ENCODE peak calls at places on chromosomes 7 and 10, in five cellular contexts. Z is dorsolateral prefrontal cortex, M is Caco-2, E is endothelial cell, G is mammary epithelial cell. N is an unnamed sample.

GRCh38 chr10:102595293-102595692 is 49.0 kb upstream of the TRIM8 start:
- DNase-seq in E (no peak), M (no peak), G (no peak), Z (peak), N (no peak)

GRCh38 chr7:114711244-114711643 is 210.7 kb upstream of the MDFIC start:
- DNase-seq in Z (no peak), E (no peak), M (no peak), G (no peak), N (no peak)

GRCh38 chr7:37489703-37490102 is 41.0 kb upstream of the ELMO1 start:
- DNase-seq in G (no peak), E (no peak), M (no peak), Z (no peak), N (no peak)

GRCh38 chr10:80553436-80553835 is 15.7 kb downstream of the SH2D4B start:
- DNase-seq in Z (no peak), M (no peak), E (no peak), G (no peak), N (no peak)

GRCh38 chr7:130418306-130418705 is 22.5 kb downstream of the CEP41 start:
- DNase-seq in E (no peak), Z (no peak), M (no peak), G (peak), N (no peak)

GRCh38 chr7:23093111-23093510 is 12.5 kb upstream of the KLHL7 start:
- DNase-seq in E (no peak), Z (no peak), G (peak), M (no peak), N (no peak)

GRCh38 chr10:132517951-132518521 is 19.6 kb upstream of the INPP5A start:
- DNase-seq in Z (no peak), M (peak), G (no peak), E (no peak), N (no peak)

GRCh38 chr10:61863981-61864380 is 37.5 kb upstream of the ARID5B start:
- DNase-seq in M (no peak), G (no peak), Z (no peak), E (no peak), N (no peak)

GRCh38 chr10:75293456-75293840 is 57.7 kb upstream of the COMTD1 start:
- DNase-seq in Z (no peak), M (no peak), E (no peak), G (no peak), N (no peak)

GRCh38 chr10:70034252-70034651 is 18.4 kb upstream of the MACROH2A2 start:
- DNase-seq in M (no peak), Z (no peak), E (no peak), G (no peak), N (no peak)

GRCh38 chr10:77486511-77486910 is 151.1 kb downstream of the KCNMA1 start:
- DNase-seq in Z (no peak), M (no peak), E (no peak), G (no peak), N (no peak)

GRCh38 chr7:137925754-137926153 is 76.1 kb downstream of the CREB3L2 start:
- DNase-seq in Z (no peak), G (no peak), M (no peak), E (no peak), N (no peak)

GRCh38 chr7:2233876-2234275 is 1.1 kb upstream of the MAD1L1 start:
- DNase-seq in G (no peak), Z (no peak), E (no peak), M (no peak), N (no peak)

GRCh38 chr7:115087437-115087836 is 165.5 kb downstream of the MDFIC start:
- DNase-seq in M (no peak), G (peak), Z (no peak), E (no peak), N (no peak)

GRCh38 chr10:35573786-35574185 is 31.4 kb upstream of the GJD4 start:
- DNase-seq in G (no peak), Z (no peak), E (no peak), M (no peak), N (no peak)

GRCh38 chr10:76324283-76324682 is 892.9 kb downstream of the LRMDA start:
- DNase-seq in G (no peak), E (no peak), Z (no peak), M (no peak), N (no peak)

GRCh38 chr10:6778992-6779701 is 199.1 kb upstream of the PRKCQ start:
- DNase-seq in M (no peak), Z (peak), G (peak), E (no peak), N (no peak)

GRCh38 chr10:116271593-116272496 is 1.2 kb downstream of the GFRA1 start:
- DNase-seq in M (no peak), Z (no peak), G (no peak), E (peak), N (peak)

GRCh38 chr10:71068811-71069411 is 143.5 kb upstream of the UNC5B start:
- DNase-seq in E (no peak), Z (peak), G (peak), M (no peak), N (no peak)

GRCh38 chr7:26265061-26265460 is 26.6 kb upstream of the SNX10 start:
- DNase-seq in E (no peak), G (peak), Z (no peak), M (no peak), N (peak)

GRCh38 chr10:112345743-112346142 is 28.2 kb upstream of the ACSL5 start:
- DNase-seq in Z (no peak), E (no peak), M (no peak), G (no peak), N (no peak)

GRCh38 chr10:72738476-72738875 is 46.5 kb downstream of the MCU start:
- DNase-seq in G (no peak), E (no peak), Z (no peak), M (no peak), N (no peak)

GRCh38 chr10:77264107-77264506 is 373.5 kb downstream of the KCNMA1 start:
- DNase-seq in M (no peak), Z (no peak), G (no peak), E (no peak), N (peak)

GRCh38 chr7:129853661-129854268 is 99.0 kb downstream of the UBE2H start:
- DNase-seq in G (peak), Z (no peak), E (no peak), M (no peak), N (no peak)

GRCh38 chr10:123331438-123331837 is 177.2 kb downstream of the BUB3 start:
- DNase-seq in E (no peak), Z (peak), M (no peak), G (peak), N (no peak)

GRCh38 chr10:73465978-73466709 is 29.7 kb downstream of the PPP3CB start:
- DNase-seq in E (no peak), Z (no peak), G (no peak), M (no peak), N (no peak)

GRCh38 chr10:36606234-36606839 is 519.1 kb upstream of the ANKRD30A start:
- DNase-seq in Z (no peak), E (no peak), G (no peak), M (no peak), N (no peak)

GRCh38 chr7:15007507-15007906 is 105.0 kb upstream of the DGKB start:
- DNase-seq in M (no peak), E (peak), G (peak), Z (no peak), N (no peak)

GRCh38 chr7:386385-386784 is 96.4 kb downstream of the FOXL3 start:
- DNase-seq in G (no peak), E (no peak), M (no peak), Z (no peak), N (no peak)

GRCh38 chr7:80508440-80508839 is 3.4 kb downstream of the GNAT3 start:
- DNase-seq in G (no peak), Z (no peak), E (no peak), M (no peak), N (no peak)

GRCh38 chr10:549391-549790 is 140.1 kb downstream of the DIP2C start:
- DNase-seq in G (no peak), M (no peak), Z (no peak), E (no peak), N (no peak)

GRCh38 chr7:4613855-4614548 is 68.1 kb upstream of the FOXK1 start:
- DNase-seq in E (no peak), M (no peak), G (peak), Z (no peak), N (no peak)

GRCh38 chr10:102118867-102119266 is 1.3 kb downstream of the LDB1 start:
- DNase-seq in Z (peak), G (no peak), E (no peak), M (no peak), N (peak)

GRCh38 chr10:13890233-13890616 is 303.5 kb downstream of the PRPF18 start:
- DNase-seq in Z (no peak), G (no peak), E (no peak), M (no peak), N (no peak)

GRCh38 chr7:82729172-82730030 is 285.8 kb upstream of the CACNA2D1 start:
- DNase-seq in E (peak), G (peak), Z (no peak), M (no peak), N (no peak)

GRCh38 chr7:38751416-38751815 is 120.2 kb upstream of the AMPH start:
- DNase-seq in G (no peak), Z (no peak), M (no peak), E (no peak), N (no peak)

GRCh38 chr10:17671307-17671706 is 27.4 kb downstream of the STAM start:
- DNase-seq in E (no peak), M (no peak), G (peak), Z (no peak), N (no peak)

DNA sequence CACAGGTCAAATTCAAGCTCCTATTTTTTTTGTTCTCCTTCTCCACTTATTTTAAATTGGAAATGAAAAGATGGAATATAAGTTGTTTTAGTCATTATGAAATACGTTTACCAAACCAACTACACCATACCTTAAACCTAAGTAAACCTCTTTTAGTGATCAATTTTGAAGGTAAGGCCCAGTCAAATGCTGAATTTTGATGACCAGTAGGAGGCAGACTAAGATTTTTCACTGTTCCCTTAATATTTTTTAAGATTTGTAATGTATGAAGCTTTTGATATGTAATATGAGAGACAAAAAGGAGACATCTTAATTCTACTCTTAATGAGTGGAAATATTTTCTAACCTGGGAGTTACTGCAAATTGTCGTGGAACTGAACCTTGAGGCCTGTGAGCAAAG is 311.6 kb downstream of the EXOC4 start:
- DNase-seq in G (no peak), E (no peak), M (no peak), Z (no peak), N (no peak)
- TF ChIP-seq CTCF in G (peak), E (peak), M (no peak), Z (no peak), N (no peak)

GRCh38 chr7:107661081-107661864 is 645 bp downstream of the SLC26A4 start:
- DNase-seq in E (peak), M (peak), G (peak), Z (peak), N (peak)

GRCh38 chr7:107659666-107660065 is 962 bp upstream of the SLC26A4 start:
- DNase-seq in G (peak), E (no peak), M (no peak), Z (no peak), N (peak)

GRCh38 chr7:107661865-107662379 is 1.3 kb downstream of the SLC26A4 start:
- DNase-seq in Z (no peak), E (no peak), M (no peak), G (no peak), N (no peak)

GRCh38 chr7:107658467-107658866 is 2.2 kb upstream of the SLC26A4 start:
- DNase-seq in M (no peak), E (no peak), G (no peak), Z (no peak), N (no peak)

GRCh38 chr7:107660381-107661080 is at the start of gene SLC26A4:
- DNase-seq in G (no peak), E (peak), M (peak), Z (no peak), N (peak)
- TF ChIP-seq CTCF in G (no peak), E (no peak), M (no peak), Z (no peak), N (no peak)

GRCh38 chr7:155069992-155070827 is at the start of gene HTR5A:
- DNase-seq in M (peak), G (peak), E (peak), Z (peak), N (peak)
- TF ChIP-seq CTCF in M (peak), G (no peak), E (no peak), Z (no peak), N (no peak)

DNA sequence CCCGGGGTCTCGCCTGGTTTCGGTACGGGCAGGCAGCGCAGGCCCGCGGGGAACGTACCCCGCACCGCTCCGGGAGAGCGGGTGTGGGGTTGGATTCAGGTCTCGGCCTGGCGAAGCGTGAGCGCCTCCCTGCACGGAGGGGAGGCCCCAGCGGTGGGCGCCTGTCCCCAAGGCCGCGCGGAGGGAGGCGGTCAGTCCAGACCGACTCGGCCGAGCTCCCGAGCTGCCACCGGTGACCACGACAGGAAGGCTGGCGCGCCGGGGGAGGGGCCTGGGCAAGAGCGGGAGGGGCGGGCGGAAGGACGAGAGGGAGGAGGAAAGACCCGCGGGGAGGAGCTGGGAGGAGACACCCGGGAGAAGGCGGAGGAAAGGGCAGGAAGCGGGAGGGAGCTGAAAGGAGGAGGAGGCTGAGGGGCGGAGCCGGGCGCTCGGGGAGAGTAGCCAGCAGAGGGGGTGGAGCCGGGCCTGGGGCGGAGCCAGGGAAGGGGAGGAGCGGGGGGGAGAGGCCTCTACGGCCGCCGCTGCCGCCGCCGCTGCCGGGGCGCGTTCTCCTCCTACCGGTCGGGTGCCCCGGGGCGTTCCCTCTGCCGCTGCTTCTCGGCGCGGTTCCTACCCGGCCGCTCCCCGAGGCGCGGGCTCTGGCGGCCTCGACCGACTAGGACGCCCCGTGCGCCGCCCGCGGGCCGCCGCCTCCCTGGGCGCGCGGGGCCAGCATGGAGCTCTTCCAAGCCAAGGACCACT is at the start of gene INPP5F:
- DNase-seq in G (peak), M (peak), E (peak), Z (peak), N (peak)
- TF ChIP-seq CTCF in G (peak), M (peak), E (no peak), Z (peak), N (peak)

DNA sequence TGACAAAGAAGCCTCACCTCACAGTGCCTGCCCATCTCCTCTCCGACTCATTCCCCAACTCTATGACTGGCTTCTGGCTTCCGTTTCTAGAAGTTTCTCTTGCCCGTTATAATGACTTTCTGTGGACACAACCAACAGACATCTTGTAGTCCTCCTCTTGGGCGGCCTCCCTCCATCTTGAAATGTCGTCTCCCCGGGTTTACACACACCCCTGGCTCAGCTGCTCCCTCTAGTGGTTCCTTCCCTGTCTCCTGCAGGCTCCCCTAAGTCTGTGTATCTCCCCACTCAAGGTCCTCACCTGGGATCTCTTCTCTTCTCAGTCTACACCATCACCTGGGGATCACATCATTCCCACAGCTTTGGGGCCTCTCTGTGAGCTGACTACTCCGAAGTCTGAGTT is 123.4 kb upstream of the NEBL start:
- DNase-seq in G (peak), Z (no peak), M (peak), E (peak), N (peak)
- TF ChIP-seq CTCF in G (peak), Z (no peak), M (peak), E (peak), N (peak)

DNA sequence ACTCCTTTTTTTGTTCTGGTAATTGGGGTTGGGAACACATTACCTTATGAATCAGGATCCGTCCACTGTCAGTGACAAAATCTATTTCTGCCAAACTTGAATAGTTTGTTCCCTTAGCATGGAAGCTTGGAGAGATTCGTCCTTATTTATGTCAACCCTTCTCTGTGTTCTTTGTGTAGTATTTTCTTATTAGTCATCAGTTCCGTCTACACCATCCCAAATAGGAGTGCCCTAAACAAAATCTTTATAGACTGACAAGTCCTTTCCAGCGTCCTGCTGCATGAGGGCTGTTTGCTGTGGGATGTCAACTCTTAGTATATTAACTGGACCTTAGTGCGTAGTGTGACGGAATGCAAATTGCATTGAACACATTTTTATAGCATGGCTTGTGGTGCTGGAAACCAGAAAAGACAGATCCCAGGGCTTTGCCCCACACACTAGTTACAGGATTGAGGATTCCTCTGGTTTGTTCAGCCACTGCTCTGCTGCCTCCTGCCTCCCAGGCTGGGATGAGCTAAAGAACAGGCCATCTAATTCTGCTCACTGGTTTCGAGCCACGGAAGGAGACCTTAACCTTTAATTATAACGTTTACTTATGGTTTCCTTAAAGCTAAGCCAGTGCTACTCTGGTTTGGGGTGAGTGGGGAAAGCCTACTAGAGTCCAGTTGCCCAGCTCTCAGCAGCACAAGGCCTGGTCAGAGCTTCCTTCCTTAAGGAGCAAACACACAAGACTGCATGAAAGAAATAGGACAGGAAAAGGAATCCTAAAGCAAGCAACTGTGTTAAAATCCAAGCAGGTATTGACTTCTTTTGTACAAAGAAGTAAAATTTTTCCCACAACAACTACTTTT is 194.4 kb downstream of the CCSER2 start:
- DNase-seq in Z (no peak), G (no peak), E (no peak), M (no peak), N (no peak)
- TF ChIP-seq CTCF in Z (no peak), G (no peak), E (no peak), M (no peak), N (no peak)

N was measured in activated CD8-positive, alpha-beta T cell treated with anti-CD3 and anti-CD28 coated beads for 36 hours.